ENCODE peak calls at places on chromosomes 2 and 18, in nine cellular contexts. T, J, V, F, Y, X, H, C and G are unnamed samples.

GRCh38 chr2:66579494-66579893 is 144.6 kb downstream of the MEIS1 start:
- DNase-seq in T (no peak), J (no peak), V (no peak), F (no peak), Y (no peak), X (no peak), H (no peak), C (no peak), G (no peak)

GRCh38 chr18:63775166-63775730 is at the start of gene SERPINB7:
- DNase-seq in T (no peak), J (no peak), V (no peak), F (no peak), Y (no peak), X (peak), H (no peak), C (no peak), G (no peak)

GRCh38 chr18:48983793-48984437 is 33.1 kb upstream of the SMAD7 start:
- DNase-seq in T (no peak), J (no peak), V (no peak), F (no peak), Y (no peak), X (no peak), H (no peak), C (no peak), G (no peak)

GRCh38 chr2:219560037-219560892 is 11.1 kb downstream of the OBSL1 start:
- DNase-seq in T (peak), J (no peak), V (peak), F (no peak), Y (no peak), X (no peak), H (no peak), C (no peak), G (peak)

GRCh38 chr2:190978389-190979053 is 35.5 kb downstream of the STAT1 start:
- DNase-seq in T (no peak), J (no peak), V (no peak), F (no peak), Y (no peak), X (no peak), H (no peak), C (no peak), G (no peak)

GRCh38 chr2:240898731-240899467 is 2.9 kb upstream of the MAB21L4 start:
- DNase-seq in T (no peak), J (no peak), V (no peak), F (no peak), Y (no peak), X (no peak), H (no peak), C (no peak), G (no peak)

GRCh38 chr2:9288681-9289338 is 82.2 kb downstream of the ASAP2 start:
- DNase-seq in T (no peak), J (no peak), V (no peak), F (no peak), Y (no peak), X (no peak), H (no peak), C (no peak), G (no peak)

GRCh38 chr2:71379086-71379485 is 47.5 kb downstream of the ZNF638 start:
- DNase-seq in T (no peak), J (no peak), V (no peak), F (no peak), Y (no peak), X (peak), H (no peak), C (no peak), G (no peak)

GRCh38 chr18:80159713-80160636 is 50.9 kb downstream of the ADNP2 start:
- DNase-seq in T (peak), J (no peak), V (peak), F (no peak), Y (peak), X (no peak), H (no peak), C (peak), G (peak)

GRCh38 chr2:239828192-239828972 is 196.8 kb downstream of the NDUFA10 start:
- DNase-seq in T (no peak), J (peak), V (no peak), F (peak), Y (peak), X (no peak), H (no peak), C (peak), G (no peak)

GRCh38 chr2:128359841-128360240 is 41.2 kb upstream of the HS6ST1 start:
- DNase-seq in T (no peak), J (peak), V (no peak), F (no peak), Y (no peak), X (no peak), H (no peak), C (no peak), G (no peak)

GRCh38 chr18:21243041-21243431 is 1.0 kb downstream of the GREB1L start:
- DNase-seq in T (no peak), J (no peak), V (no peak), F (no peak), Y (no peak), X (peak), H (no peak), C (peak), G (no peak)

GRCh38 chr2:25491966-25492532 is 150.3 kb upstream of the DNMT3A start:
- DNase-seq in T (no peak), J (no peak), V (no peak), F (no peak), Y (no peak), X (peak), H (no peak), C (no peak), G (no peak)

GRCh38 chr2:69601179-69601612 is 42.3 kb downstream of the AAK1 start:
- DNase-seq in T (no peak), J (no peak), V (no peak), F (no peak), Y (no peak), X (peak), H (no peak), C (no peak), G (no peak)

GRCh38 chr2:120587326-120587996 is 148.2 kb upstream of the GLI2 start:
- DNase-seq in T (no peak), J (no peak), V (no peak), F (no peak), Y (no peak), X (no peak), H (no peak), C (peak), G (no peak)

GRCh38 chr2:71927757-71928715 is 219.6 kb downstream of the CYP26B1 start:
- DNase-seq in T (no peak), J (no peak), V (peak), F (no peak), Y (no peak), X (no peak), H (no peak), C (no peak), G (no peak)

GRCh38 chr18:40904295-40904694 is 1050.7 kb upstream of the PIK3C3 start:
- DNase-seq in T (no peak), J (no peak), V (no peak), F (no peak), Y (no peak), X (no peak), H (no peak), C (no peak), G (no peak)

GRCh38 chr2:208363485-208363884 is 43.1 kb upstream of the PTH2R start:
- DNase-seq in T (no peak), J (no peak), V (no peak), F (no peak), Y (no peak), X (peak), H (no peak), C (no peak), G (no peak)

GRCh38 chr18:8480506-8481328 is 128.5 kb upstream of the RAB12 start:
- DNase-seq in T (no peak), J (no peak), V (no peak), F (peak), Y (no peak), X (peak), H (no peak), C (peak), G (no peak)

GRCh38 chr18:24214913-24215312 is 76.1 kb downstream of the CABYR start:
- DNase-seq in T (no peak), J (no peak), V (no peak), F (no peak), Y (no peak), X (no peak), H (no peak), C (no peak), G (no peak)

GRCh38 chr2:43481927-43482542 is 113.8 kb downstream of the THADA start:
- DNase-seq in T (no peak), J (no peak), V (no peak), F (no peak), Y (no peak), X (no peak), H (no peak), C (no peak), G (no peak)

GRCh38 chr2:10301946-10302478 is 692 bp upstream of the HPCAL1 start:
- DNase-seq in T (peak), J (no peak), V (no peak), F (no peak), Y (no peak), X (no peak), H (no peak), C (no peak), G (no peak)

GRCh38 chr2:24893934-24894333 is 26.1 kb downstream of the ADCY3 start:
- DNase-seq in T (no peak), J (no peak), V (no peak), F (no peak), Y (no peak), X (no peak), H (no peak), C (no peak), G (no peak)

GRCh38 chr2:23475036-23475435 is 90.1 kb downstream of the KLHL29 start:
- DNase-seq in T (no peak), J (peak), V (no peak), F (no peak), Y (no peak), X (no peak), H (no peak), C (no peak), G (no peak)

GRCh38 chr2:239189711-239190131 is 211.1 kb downstream of the HDAC4 start:
- DNase-seq in T (no peak), J (peak), V (no peak), F (no peak), Y (peak), X (no peak), H (no peak), C (no peak), G (no peak)

GRCh38 chr2:17976871-17977746 is 98.6 kb downstream of the KCNS3 start:
- DNase-seq in T (no peak), J (peak), V (no peak), F (no peak), Y (no peak), X (no peak), H (peak), C (no peak), G (no peak)

GRCh38 chr2:164542584-164543021 is 78.7 kb downstream of the GRB14 start:
- DNase-seq in T (no peak), J (no peak), V (no peak), F (no peak), Y (no peak), X (peak), H (peak), C (no peak), G (no peak)

GRCh38 chr18:78238404-78239089 is 741.1 kb upstream of the SALL3 start:
- DNase-seq in T (no peak), J (no peak), V (peak), F (no peak), Y (no peak), X (no peak), H (no peak), C (no peak), G (no peak)

GRCh38 chr2:30336978-30337841 is 105.9 kb downstream of the LBH start:
- DNase-seq in T (peak), J (no peak), V (peak), F (no peak), Y (peak), X (no peak), H (no peak), C (no peak), G (no peak)

GRCh38 chr18:73244411-73244810 is 376.6 kb upstream of the NETO1 start:
- DNase-seq in T (no peak), J (no peak), V (no peak), F (no peak), Y (no peak), X (no peak), H (peak), C (no peak), G (no peak)

GRCh38 chr18:63271881-63272299 is 47.7 kb downstream of the BCL2 start:
- DNase-seq in T (no peak), J (peak), V (no peak), F (no peak), Y (no peak), X (no peak), H (no peak), C (peak), G (no peak)

GRCh38 chr2:5538717-5539116 is 153.5 kb upstream of the SOX11 start:
- DNase-seq in T (no peak), J (no peak), V (no peak), F (no peak), Y (no peak), X (no peak), H (no peak), C (peak), G (no peak)

GRCh38 chr18:45066868-45067267 is 386.2 kb downstream of the SETBP1 start:
- DNase-seq in T (no peak), J (no peak), V (no peak), F (no peak), Y (no peak), X (no peak), H (no peak), C (no peak), G (no peak)

GRCh38 chr2:191869178-191869577 is 22.3 kb upstream of the CAVIN2 start:
- DNase-seq in T (peak), J (no peak), V (no peak), F (no peak), Y (no peak), X (peak), H (no peak), C (peak), G (no peak)